ENCODE peak calls at places on chromosome 11, in five cellular contexts. Z is AG04450, Q is kidney epithelial cell, W is prostate gland, U is type B pancreatic cell. B is an unnamed sample.

GRCh38 chr11:14369598-14369997 is 10.6 kb upstream of the RRAS2 start:
- DNase-seq in Z (no peak), Q (no peak), W (no peak), U (no peak), B (no peak)

GRCh38 chr11:94649925-94650623 is 82.9 kb downstream of the PIWIL4 start:
- DNase-seq in Z (no peak), Q (no peak), W (no peak), U (no peak), B (no peak)

GRCh38 chr11:33259869-33260268 is 2.7 kb downstream of the HIPK3 start:
- DNase-seq in Z (no peak), Q (no peak), W (no peak), U (no peak), B (no peak)

GRCh38 chr11:100546714-100547113 is 140.4 kb upstream of the ARHGAP42 start:
- DNase-seq in Z (no peak), Q (peak), W (no peak), U (no peak), B (no peak)

GRCh38 chr11:94638902-94639373 is 71.8 kb downstream of the PIWIL4 start:
- DNase-seq in Z (no peak), Q (no peak), W (peak), U (no peak), B (no peak)

GRCh38 chr11:74726547-74727182 is 4.6 kb downstream of the CHRDL2 start:
- DNase-seq in Z (peak), Q (no peak), W (peak), U (no peak), B (peak)

GRCh38 chr11:40380871-40381270 is 1078.6 kb downstream of the LRRC4C start:
- DNase-seq in Z (no peak), Q (no peak), W (no peak), U (no peak), B (no peak)

GRCh38 chr11:12221136-12221535 is 110.7 kb downstream of the MICAL2 start:
- DNase-seq in Z (no peak), Q (no peak), W (no peak), U (no peak), B (no peak)

GRCh38 chr11:224424-224823 is 11.7 kb downstream of the SIRT3 start:
- DNase-seq in Z (no peak), Q (no peak), W (no peak), U (no peak), B (no peak)

GRCh38 chr11:70290341-70291065 is 20.0 kb downstream of the PPFIA1 start:
- DNase-seq in Z (no peak), Q (no peak), W (no peak), U (no peak), B (no peak)

GRCh38 chr11:100232006-100232405 is 455.1 kb upstream of the ARHGAP42 start:
- DNase-seq in Z (no peak), Q (peak), W (no peak), U (no peak), B (no peak)

GRCh38 chr11:61054927-61055562 is 47.2 kb upstream of the CD5 start:
- DNase-seq in Z (no peak), Q (no peak), W (no peak), U (no peak), B (no peak)

GRCh38 chr11:1204381-1205101 is 18.3 kb upstream of the MUC5B start:
- DNase-seq in Z (no peak), Q (no peak), W (no peak), U (peak), B (no peak)

GRCh38 chr11:92482502-92482901 is 257.9 kb downstream of the FAT3 start:
- DNase-seq in Z (no peak), Q (no peak), W (no peak), U (no peak), B (no peak)

GRCh38 chr11:113681711-113682410 is 24.2 kb downstream of the TMPRSS5 start:
- DNase-seq in Z (no peak), Q (no peak), W (peak), U (no peak), B (no peak)

GRCh38 chr11:65241134-65241533 is 20.6 kb upstream of the POLA2 start:
- DNase-seq in Z (no peak), Q (no peak), W (no peak), U (no peak), B (no peak)

GRCh38 chr11:62013266-62014157 is 46.1 kb upstream of the FTH1 start:
- DNase-seq in Z (no peak), Q (no peak), W (peak), U (no peak), B (no peak)

GRCh38 chr11:120011836-120012235 is 126.1 kb downstream of the TRIM29 start:
- DNase-seq in Z (no peak), Q (no peak), W (no peak), U (no peak), B (no peak)

GRCh38 chr11:19076744-19077589 is 16.4 kb upstream of the MRGPRX2 start:
- DNase-seq in Z (no peak), Q (no peak), W (peak), U (peak), B (peak)

GRCh38 chr11:131099013-131099412 is 182.7 kb upstream of the SNX19 start:
- DNase-seq in Z (no peak), Q (no peak), W (no peak), U (no peak), B (no peak)

GRCh38 chr11:87428266-87428665 is 390.5 kb downstream of the TMEM135 start:
- DNase-seq in Z (no peak), Q (no peak), W (no peak), U (no peak), B (no peak)

GRCh38 chr11:97856666-97857065 is 1164.1 kb upstream of the CNTN5 start:
- DNase-seq in Z (no peak), Q (no peak), W (no peak), U (no peak), B (no peak)

DNA sequence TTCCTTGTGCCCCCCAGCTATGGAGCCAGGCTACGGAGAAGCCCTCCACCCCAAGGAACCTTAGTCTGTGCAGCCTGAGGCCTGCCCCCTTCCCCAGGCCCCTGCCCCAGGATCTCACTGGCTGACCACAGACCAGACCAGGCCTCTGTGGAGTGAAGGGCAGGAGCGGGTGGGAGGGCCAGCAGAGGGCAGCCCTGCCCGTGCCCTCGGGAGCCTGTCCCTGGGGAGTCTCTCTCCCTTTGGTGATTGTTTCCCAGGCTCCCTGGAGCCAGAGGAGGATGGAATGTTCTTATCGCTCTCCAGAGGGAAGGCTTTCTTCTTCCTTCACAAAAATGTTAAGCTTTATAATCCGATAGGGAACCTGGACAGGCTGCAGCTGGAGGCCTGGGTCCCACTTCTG is 455.3 kb downstream of the SOX6 start:
- DNase-seq in Z (no peak), Q (no peak), W (no peak), U (no peak), B (peak)
- TF ChIP-seq CTCF in Z (no peak), Q (no peak), W (no peak), U (no peak), B (no peak)

GRCh38 chr11:67576742-67577475 is 6.7 kb upstream of the GSTP1 start:
- DNase-seq in Z (no peak), Q (no peak), W (no peak), U (no peak), B (no peak)
- TF ChIP-seq CTCF in Z (no peak), Q (no peak), W (no peak), U (no peak), B (no peak)

GRCh38 chr11:44727373-44728084 is 767 bp downstream of the TSPAN18 start:
- DNase-seq in Z (peak), Q (no peak), W (peak), U (peak), B (peak)
- TF ChIP-seq CTCF in Z (peak), Q (peak), W (peak), U (peak), B (peak)

GRCh38 chr11:22684082-22684481 is 17.7 kb downstream of the GAS2 start:
- DNase-seq in Z (no peak), Q (no peak), W (no peak), U (no peak), B (no peak)

GRCh38 chr11:22680628-22681027 is 14.2 kb downstream of the GAS2 start:
- DNase-seq in Z (no peak), Q (no peak), W (no peak), U (no peak), B (no peak)

GRCh38 chr11:22685111-22685510 is 18.7 kb downstream of the GAS2 start:
- DNase-seq in Z (no peak), Q (no peak), W (no peak), U (no peak), B (no peak)

GRCh38 chr11:22677153-22677890 is 10.9 kb downstream of the GAS2 start:
- DNase-seq in Z (no peak), Q (no peak), W (no peak), U (no peak), B (no peak)

DNA sequence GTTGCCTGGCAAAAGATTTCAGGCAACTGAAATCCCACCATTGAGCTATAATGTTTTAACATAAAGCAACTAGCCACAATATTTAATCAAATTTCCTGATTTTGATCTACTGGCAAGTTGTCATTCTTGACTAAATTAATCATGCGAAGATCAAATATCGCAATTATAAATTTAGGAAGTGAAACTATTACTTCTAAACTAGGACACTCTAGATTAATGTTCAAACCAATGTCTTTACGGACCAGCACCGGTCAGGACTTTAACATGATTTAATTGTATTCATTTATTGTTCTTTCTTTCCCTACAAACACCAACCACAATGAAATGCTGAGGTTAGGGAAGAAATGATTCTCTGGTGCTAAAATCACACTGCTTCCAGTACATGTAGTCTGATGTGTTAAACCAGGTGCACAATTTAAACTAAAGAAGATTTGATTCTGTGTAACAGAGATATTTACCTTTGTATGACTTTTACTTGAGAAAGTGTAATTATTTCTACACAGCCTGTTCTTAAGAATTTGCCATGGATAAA is 14.9 kb downstream of the GAS2 start:
- DNase-seq in Z (no peak), Q (no peak), W (no peak), U (no peak), B (no peak)
- TF ChIP-seq CTCF in Z (no peak), Q (no peak), W (no peak), U (no peak), B (no peak)

DNA sequence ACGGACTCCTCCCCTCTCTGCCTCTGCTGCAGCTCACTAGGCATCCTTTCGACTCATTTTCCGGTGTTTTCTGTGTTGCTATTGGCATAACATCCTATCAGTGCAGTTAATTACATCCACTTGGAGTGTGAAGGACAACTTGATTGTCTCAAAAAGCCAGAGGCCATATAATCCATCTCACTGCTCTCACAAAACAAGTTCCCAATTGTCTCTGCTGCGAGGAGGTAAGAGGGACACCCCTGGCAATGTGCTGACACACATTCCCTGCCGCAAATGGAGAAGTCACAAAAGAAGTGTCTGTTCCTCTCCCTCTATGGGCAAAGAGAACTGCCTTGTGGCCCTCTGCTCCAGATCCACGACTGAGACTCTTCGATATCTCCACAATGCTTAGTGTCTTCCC is 618.4 kb downstream of the OPCML start:
- DNase-seq in Z (no peak), Q (no peak), W (no peak), U (no peak), B (no peak)
- TF ChIP-seq CTCF in Z (no peak), Q (no peak), W (no peak), U (no peak), B (no peak)

DNA sequence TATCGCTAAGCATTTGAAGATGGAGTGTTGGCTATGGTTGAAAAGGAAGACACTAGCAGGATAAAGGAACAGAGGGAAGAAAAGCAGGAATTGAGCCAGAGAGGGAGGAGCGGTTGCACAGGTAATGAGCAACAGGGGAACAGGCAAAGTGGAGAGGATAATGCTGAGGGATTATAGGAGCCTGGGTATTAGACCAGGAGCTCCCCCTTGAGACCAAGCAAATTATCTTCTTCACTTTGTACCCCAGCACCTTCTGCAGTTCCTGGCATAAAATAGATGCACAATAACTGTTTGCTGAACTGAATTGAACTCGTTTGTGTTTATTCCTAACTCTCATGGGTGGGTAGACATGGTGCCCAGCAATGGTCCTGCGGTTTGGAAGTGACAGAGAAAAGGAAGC is 54.6 kb upstream of the OR5P2 start:
- DNase-seq in Z (no peak), Q (no peak), W (no peak), U (no peak), B (no peak)
- TF ChIP-seq CTCF in Z (no peak), Q (no peak), W (no peak), U (no peak), B (no peak)

GRCh38 chr11:6612816-6613136 is 760 bp upstream of the TAF10 start:
- DNase-seq in Z (no peak), Q (no peak), W (no peak), U (peak), B (no peak)
- TF ChIP-seq CTCF in Z (peak), Q (peak), W (peak), U (peak), B (peak)